ENCODE peak calls at places on chromosomes 5 and 9, in seven cellular contexts. Z is cardiac muscle cell, Y is heart left ventricle, U is psoas muscle, M is stomach, R is SK-N-SH, X is GM23248. J is an unnamed sample. For H3K4me1, the result is how much of the 10 kb centered on the place peaks cover.

GRCh38 chr5:69105996-69106906 is 12.4 kb downstream of the SLC30A5 start:
- DNase-seq in X (no peak), U (no peak), Z (no peak), M (no peak), Y (no peak), R (peak), J (no peak)

GRCh38 chr5:176736271-176736965 is 73.9 kb upstream of the UNC5A start:
- DNase-seq in M (no peak), Y (no peak), R (peak), U (no peak), Z (no peak), X (no peak), J (no peak)

GRCh38 chr5:135203593-135204036 is 169.6 kb upstream of the PITX1 start:
- DNase-seq in X (peak), M (no peak), U (no peak), Z (no peak), R (no peak), Y (no peak), J (no peak)

GRCh38 chr9:26773054-26773453 is 119.5 kb downstream of the CAAP1 start:
- DNase-seq in Y (no peak), U (no peak), X (no peak), R (no peak), Z (no peak), M (no peak), J (no peak)

GRCh38 chr5:148186248-148187003 is 16.4 kb upstream of the SPINK6 start:
- DNase-seq in R (no peak), Z (peak), M (no peak), U (no peak), X (peak), Y (no peak), J (no peak)

GRCh38 chr9:136526625-136527066 is 19.2 kb downstream of the NOTCH1 start:
- DNase-seq in Z (no peak), Y (peak), R (no peak), X (no peak), U (no peak), M (peak), J (no peak)

GRCh38 chr9:74512416-74512815 is 15.3 kb downstream of the RORB start:
- DNase-seq in R (no peak), X (no peak), Y (no peak), M (no peak), U (no peak), Z (no peak), J (no peak)

GRCh38 chr5:28328691-28329090 is 1290.3 kb upstream of the CDH9 start:
- DNase-seq in Z (peak), U (no peak), X (no peak), Y (no peak), M (no peak), R (no peak), J (no peak)

GRCh38 chr5:175148773-175149172 is 295.2 kb downstream of the DRD1 start:
- DNase-seq in X (no peak), R (no peak), M (no peak), U (no peak), Y (no peak), Z (no peak), J (no peak)

GRCh38 chr5:113214026-113214425 is 220.8 kb downstream of the TSSK1B start:
- DNase-seq in Y (no peak), M (no peak), U (no peak), R (no peak), X (no peak), Z (no peak), J (no peak)

GRCh38 chr9:19286634-19287188 is 56.2 kb downstream of the DENND4C start:
- DNase-seq in M (peak), Y (no peak), U (no peak), R (no peak), Z (peak), X (peak), J (no peak)

GRCh38 chr5:178483620-178484019 is 106.6 kb downstream of the COL23A1 start:
- DNase-seq in X (no peak), M (peak), Z (no peak), U (no peak), Y (peak), R (no peak), J (no peak)

GRCh38 chr5:122870219-122870856 is 24.9 kb downstream of the SNX24 start:
- DNase-seq in Y (no peak), U (no peak), M (no peak), X (peak), Z (peak), R (no peak), J (no peak)

GRCh38 chr5:138962619-138963370 is 87.7 kb upstream of the LRRTM2 start:
- DNase-seq in U (no peak), M (no peak), Z (no peak), Y (no peak), X (no peak), R (no peak), J (no peak)

GRCh38 chr5:94693043-94693822 is 74.8 kb downstream of the SLF1 start:
- DNase-seq in Y (no peak), Z (peak), M (no peak), U (no peak), R (peak), X (peak), J (no peak)

GRCh38 chr5:86909896-86910295 is 292.2 kb downstream of the COX7C start:
- DNase-seq in Z (peak), X (peak), R (no peak), M (no peak), Y (no peak), U (no peak), J (no peak)

GRCh38 chr9:116656535-116656934 is 30.6 kb upstream of the TRIM32 start:
- DNase-seq in Y (no peak), X (peak), U (no peak), Z (no peak), M (no peak), R (no peak), J (no peak)

GRCh38 chr5:115577741-115578140 is 24.5 kb downstream of the TICAM2 start:
- DNase-seq in Z (no peak), Y (no peak), X (no peak), M (no peak), U (no peak), R (no peak), J (no peak)

GRCh38 chr5:77397686-77398300 is 94.3 kb downstream of the WDR41 start:
- DNase-seq in Y (no peak), X (no peak), M (no peak), R (no peak), Z (no peak), U (no peak), J (no peak)

GRCh38 chr5:12242960-12243888 is 339.0 kb upstream of the CTNND2 start:
- DNase-seq in U (no peak), Z (no peak), R (no peak), Y (no peak), M (no peak), X (peak), J (no peak)

GRCh38 chr5:91160751-91161285 is 222.3 kb downstream of the ARRDC3 start:
- DNase-seq in Z (no peak), R (no peak), Y (no peak), U (no peak), X (peak), M (no peak), J (no peak)

GRCh38 chr9:124954255-124954654 is 13.4 kb upstream of the GOLGA1 start:
- DNase-seq in Y (no peak), R (no peak), X (no peak), Z (no peak), U (no peak), M (no peak), J (no peak)

GRCh38 chr9:134475051-134475790 is 149.0 kb downstream of the RXRA start:
- DNase-seq in X (peak), Y (peak), R (no peak), M (peak), U (peak), Z (peak), J (peak)

GRCh38 chr5:129781594-129781993 is 33.7 kb downstream of the MINAR2 start:
- DNase-seq in M (no peak), X (no peak), R (no peak), Z (no peak), Y (no peak), U (no peak), J (no peak)

GRCh38 chr5:59543826-59544442 is 349.6 kb downstream of the PDE4D start:
- DNase-seq in Y (no peak), X (no peak), Z (no peak), U (peak), R (no peak), M (no peak), J (no peak)

GRCh38 chr9:27192291-27192960 is 83.4 kb downstream of the TEK start:
- DNase-seq in R (no peak), X (no peak), M (no peak), Z (no peak), U (no peak), Y (peak), J (peak)

GRCh38 chr9:91558879-91559278 is 135.2 kb upstream of the NFIL3 start:
- DNase-seq in Z (peak), X (peak), U (no peak), Y (no peak), R (no peak), M (no peak), J (no peak)

GRCh38 chr9:130107955-130108354 is 54.2 kb downstream of the GPR107 start:
- DNase-seq in R (no peak), X (no peak), Y (no peak), U (no peak), M (no peak), Z (no peak), J (no peak)

GRCh38 chr9:127397722-127398647 is 1.0 kb downstream of the SLC2A8 start:
- DNase-seq in U (peak), R (peak), M (peak), Y (peak), X (peak), Z (peak), J (peak)

GRCh38 chr9:109181284-109181683 is 14.2 kb upstream of the FRRS1L start:
- DNase-seq in X (no peak), Z (no peak), R (no peak), Y (no peak), M (no peak), U (no peak), J (no peak)

GRCh38 chr5:103669615-103670014 is 107.0 kb upstream of the NUDT12 start:
- DNase-seq in X (no peak), U (no peak), R (no peak), Z (no peak), M (no peak), Y (no peak), J (no peak)

GRCh38 chr9:37892063-37892462 is 11.9 kb downstream of the SLC25A51 start:
- DNase-seq in X (no peak), M (no peak), U (no peak), Z (no peak), R (no peak), Y (no peak), J (no peak)

GRCh38 chr5:170348069-170348702 is 41.0 kb downstream of the KCNMB1 start:
- DNase-seq in M (no peak), X (peak), Z (peak), U (no peak), R (no peak), Y (no peak), J (no peak)

GRCh38 chr5:15008911-15009310 is 137.3 kb upstream of the ANKH start:
- DNase-seq in M (no peak), Z (peak), U (no peak), X (no peak), R (no peak), Y (no peak), J (no peak)

GRCh38 chr5:176901260-176902101 is 2.3 kb upstream of the HK3 start:
- DNase-seq in M (no peak), U (no peak), Z (no peak), X (no peak), R (no peak), Y (no peak), J (no peak)

GRCh38 chr5:41869150-41869738 is 981 bp downstream of the OXCT1 start:
- DNase-seq in Y (peak), U (peak), M (peak), X (peak), R (peak), Z (peak), J (peak)

DNA sequence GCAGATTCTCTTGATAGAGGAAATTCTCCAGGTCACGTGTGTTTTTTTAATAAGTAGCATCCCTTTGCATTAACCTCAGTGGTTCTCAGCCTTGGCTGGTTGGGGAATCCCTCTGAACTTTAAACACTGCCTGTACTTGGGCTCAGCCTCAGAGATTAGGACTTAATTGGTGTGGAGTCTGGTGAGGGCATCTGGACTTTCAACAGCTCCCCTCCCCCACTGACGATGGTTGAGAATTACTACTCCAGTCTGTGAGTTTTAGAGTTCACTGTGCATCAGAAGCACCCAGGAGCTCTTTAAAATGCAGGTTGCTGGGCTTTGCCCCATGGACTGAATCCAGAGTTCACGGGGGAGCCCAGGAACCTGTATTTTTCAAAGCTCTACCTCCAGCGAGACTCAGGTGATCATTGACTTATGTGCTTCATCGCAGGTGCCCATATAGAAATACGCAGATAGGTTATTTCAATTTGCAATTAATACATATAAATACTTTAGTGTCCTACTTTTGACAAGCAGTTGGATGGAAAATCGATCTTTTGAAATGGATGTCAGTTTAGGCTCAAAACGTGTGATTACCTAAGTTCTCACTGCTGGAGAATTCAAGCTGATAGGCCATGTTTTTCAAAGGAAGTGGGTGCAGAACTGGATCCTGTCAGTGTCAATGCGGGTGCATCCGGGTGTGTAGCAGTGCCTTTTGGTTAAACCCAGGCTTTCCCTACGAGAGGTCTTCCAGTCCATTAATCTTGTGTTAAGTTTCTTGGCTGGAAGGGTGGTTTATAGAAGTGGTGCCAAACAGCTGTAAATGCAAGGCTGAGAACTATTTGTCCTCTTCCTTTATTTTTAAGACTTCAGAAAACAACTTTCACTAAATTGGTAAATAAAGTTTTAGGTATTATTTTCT is 71.6 kb downstream of the DAPK1 start:
- DNase-seq in U (no peak), R (peak), X (no peak), M (no peak), Y (no peak), Z (peak), J (peak)
- H3K4me1 ChIP-seq in U (under half), R (under half), X (under half), M (under half), Y (under half), Z (under half), J (under half)

GRCh38 chr9:122204491-122204890 is 24.3 kb downstream of the LHX6 start:
- DNase-seq in R (no peak), U (no peak), Y (no peak), M (no peak), Z (no peak), X (no peak), J (no peak)
- H3K27ac ChIP-seq in R (no peak), U (no peak), Y (no peak), M (no peak), Z (no peak), X (no peak), J (no peak)

GRCh38 chr9:20683351-20684034 is 566 bp upstream of the FOCAD start:
- DNase-seq in Y (peak), Z (peak), X (peak), R (peak), U (peak), M (peak), J (peak)

GRCh38 chr9:20684035-20684864 is at the start of gene FOCAD:
- DNase-seq in R (peak), Y (peak), M (peak), U (peak), Z (peak), X (peak), J (peak)

GRCh38 chr9:20689833-20690232 is 5.8 kb downstream of the FOCAD start:
- DNase-seq in X (no peak), R (no peak), Z (no peak), M (no peak), Y (no peak), U (no peak), J (no peak)

GRCh38 chr9:20684865-20685696 is 1.0 kb downstream of the FOCAD start:
- DNase-seq in U (no peak), M (no peak), X (peak), Z (peak), Y (no peak), R (no peak), J (no peak)

DNA sequence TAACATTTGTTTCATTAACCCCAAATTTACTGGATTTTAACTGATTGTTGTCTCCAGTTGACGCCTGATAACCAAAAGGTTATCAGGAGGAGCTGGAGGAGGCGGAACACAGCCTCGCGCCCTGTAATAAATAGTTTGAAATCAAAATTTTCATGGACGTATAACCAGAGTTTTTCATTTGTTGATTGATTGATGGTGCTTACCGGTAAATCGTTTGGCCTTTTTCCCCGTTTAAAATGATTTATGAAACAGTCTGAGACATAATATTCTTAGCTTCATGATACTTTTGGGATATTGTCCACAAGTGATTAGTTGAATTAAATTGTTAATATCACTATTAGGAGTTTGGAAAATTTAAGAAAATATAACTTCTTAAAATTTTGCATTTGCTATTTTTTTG is 1.7 kb downstream of the FOCAD start:
- DNase-seq in M (no peak), U (no peak), X (no peak), R (no peak), Y (no peak), Z (no peak), J (no peak)
- H3K4me3 ChIP-seq in M (no peak), U (peak), X (peak), R (peak), Y (peak), Z (no peak), J (no peak)

GRCh38 chr9:105251133-105251532 is 6.7 kb downstream of the SLC44A1 start:
- DNase-seq in X (no peak), R (no peak), Y (no peak), M (no peak), U (no peak), Z (no peak), J (no peak)
- H3K4me1 ChIP-seq in X (under half), R (under half), Y (under half), M (under half), U (under half), Z (under half), J (under half)

DNA sequence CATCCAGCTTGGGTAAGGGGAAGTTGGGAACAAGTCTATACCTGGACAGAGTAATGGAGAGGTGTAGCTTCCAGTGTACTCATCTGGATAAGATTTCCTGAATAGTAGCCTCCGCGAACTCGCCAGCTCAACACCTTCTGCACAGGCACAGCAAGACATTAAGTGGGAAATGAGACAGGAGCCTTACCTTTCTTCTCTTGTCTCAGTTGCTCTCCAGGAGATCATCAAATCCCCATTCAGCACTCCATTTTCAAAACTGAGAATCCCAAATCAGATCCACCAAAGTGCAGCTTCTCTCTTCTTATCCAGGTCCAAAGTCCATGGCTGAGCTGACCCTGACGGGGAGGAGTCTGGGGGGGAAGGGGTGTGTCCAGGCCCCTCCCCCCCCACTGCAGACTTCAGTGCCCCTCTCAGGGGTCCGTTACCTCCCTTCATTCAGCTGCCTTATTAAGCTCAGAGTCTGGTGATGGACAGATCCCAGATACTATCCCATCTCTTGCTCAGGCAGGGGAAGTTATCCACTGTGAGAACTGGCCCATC is 5.9 kb upstream of the MGAT1 start:
- DNase-seq in Z (no peak), U (no peak), M (no peak), X (no peak), R (peak), Y (peak), J (peak)
- H3K27ac ChIP-seq in Z (peak), U (peak), M (no peak), X (no peak), R (peak), Y (peak), J (no peak)

DNA sequence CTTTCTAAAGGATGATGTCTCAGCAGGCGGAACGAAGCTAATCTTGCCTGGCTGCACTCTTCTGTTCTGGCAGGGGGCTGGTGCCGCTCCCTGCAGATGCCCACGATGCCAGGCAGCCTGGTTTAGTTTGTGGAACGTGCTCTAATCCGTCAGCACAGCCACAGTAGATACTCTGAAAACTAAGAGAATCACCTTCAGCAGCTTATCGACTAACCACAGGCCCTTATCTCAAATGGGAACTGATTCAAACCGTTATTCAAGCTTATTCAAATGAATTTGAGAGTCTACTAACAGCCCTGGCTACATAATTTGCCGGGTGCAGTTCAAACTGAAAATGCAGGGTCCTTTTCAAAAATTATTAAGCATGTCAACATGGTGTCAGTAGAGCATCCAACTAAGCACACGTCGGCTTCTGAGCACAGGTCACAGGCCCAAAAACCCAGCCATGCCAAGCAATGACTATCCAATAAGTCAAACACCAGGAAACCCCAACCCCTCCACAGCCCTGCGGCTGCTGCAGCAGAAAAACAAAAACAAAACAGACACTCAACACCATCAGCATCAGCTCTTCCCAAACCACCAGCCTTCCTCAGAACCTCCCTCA is 246.7 kb upstream of the ANKRD55 start:
- DNase-seq in M (no peak), U (no peak), R (peak), Y (no peak), Z (no peak), X (no peak), J (no peak)
- H3K4me3 ChIP-seq in M (peak), U (peak), R (peak), Y (peak), Z (no peak), X (peak), J (no peak)

GRCh38 chr5:143205879-143206193 is 197.7 kb downstream of the NR3C1 start:
- DNase-seq in U (no peak), Z (no peak), M (no peak), X (no peak), R (no peak), Y (no peak), J (no peak)
- H3K4me1 ChIP-seq in U (under half), Z (under half), M (under half), X (under half), R (under half), Y (half or more), J (under half)

GRCh38 chr9:4983541-4984165 is 1.4 kb upstream of the JAK2 start:
- DNase-seq in Y (no peak), X (no peak), Z (no peak), R (no peak), U (peak), M (no peak), J (no peak)
- H3K27ac ChIP-seq in Y (peak), X (peak), Z (peak), R (peak), U (peak), M (peak), J (peak)